ENCODE peak calls at places on chromosomes 2 and 18, in eight cellular contexts. E is astrocyte; O is aorta; B is stimulated activated CD8-positive, alpha-beta memory T cell treated with anti-CD3 and anti-CD28 coated beads, Interleukin-2, amount 100 ng/mL, for 48 hours; T is GM04504; P is mucosa of descending colon; F is NCI-H774; G is SK-MEL-5. Z is an unnamed sample.

GRCh38 chr18:12768622-12769021 is 65.8 kb downstream of the PSMG2 start:
- DNase-seq in E (peak; percentile 24), O (no peak), B (no peak), T (no peak), P (no peak), F (no peak), G (no peak), Z (no peak)

GRCh38 chr2:74834806-74835755 is 1.2 kb downstream of the HK2 start:
- DNase-seq in E (no peak), O (peak; percentile 74), B (peak; percentile 57), T (no peak), P (peak; percentile 63), F (peak; percentile 24), G (peak; percentile 67), Z (peak; percentile 67)

GRCh38 chr2:24402242-24403092 is 42.1 kb upstream of the ITSN2 start:
- DNase-seq in E (no peak), O (no peak), B (no peak), T (no peak), P (peak; percentile 27), F (no peak), G (no peak), Z (no peak)

GRCh38 chr18:36194719-36195315 is 7.5 kb downstream of the MOCOS start:
- DNase-seq in E (no peak), O (no peak), B (no peak), T (no peak), P (no peak), F (no peak), G (no peak), Z (no peak)

GRCh38 chr2:120224256-120224655 is 1.1 kb upstream of the TMEM185B start:
- DNase-seq in E (no peak), O (no peak), B (no peak), T (no peak), P (no peak), F (peak; percentile 3), G (no peak), Z (no peak)

GRCh38 chr2:172586255-172586891 is 30.5 kb downstream of the PDK1 start:
- DNase-seq in E (peak; percentile 53), O (no peak), B (no peak), T (no peak), P (no peak), F (no peak), G (no peak), Z (no peak)

GRCh38 chr2:100941646-100942240 is 60.3 kb upstream of the RPL31 start:
- DNase-seq in E (peak; percentile 25), O (no peak), B (no peak), T (no peak), P (no peak), F (no peak), G (no peak), Z (no peak)

GRCh38 chr18:474416-474815 is 26.1 kb downstream of the COLEC12 start:
- DNase-seq in E (peak; percentile 57), O (no peak), B (no peak), T (no peak), P (no peak), F (no peak), G (no peak), Z (no peak)

GRCh38 chr2:231883468-231883881 is 42.7 kb downstream of the NPPC start:
- DNase-seq in E (peak; percentile 11), O (no peak), B (no peak), T (peak; percentile 35), P (peak; percentile 23), F (no peak), G (no peak), Z (no peak)

GRCh38 chr2:46970334-46971288 is 55.0 kb upstream of the MCFD2 start:
- DNase-seq in E (peak; percentile 51), O (peak; percentile 82), B (no peak), T (no peak), P (peak; percentile 91), F (no peak), G (no peak), Z (no peak)

GRCh38 chr2:30231726-30232026 is 342 bp downstream of the LBH start:
- DNase-seq in E (no peak), O (no peak), B (no peak), T (no peak), P (no peak), F (peak; percentile 25), G (no peak), Z (no peak)

GRCh38 chr18:7577706-7578105 is 10.6 kb downstream of the PTPRM start:
- DNase-seq in E (peak; percentile 74), O (no peak), B (no peak), T (no peak), P (no peak), F (no peak), G (no peak), Z (peak; percentile 87)

Z was measured in iPS DF 19.7.